ENCODE peak calls at places on chromosomes 6 and 20, in six cellular contexts. H, O, L, T, N and S are unnamed samples.

GRCh38 chr6:128759901-128760300 is 123.0 kb upstream of the LAMA2 start:
- DNase-seq in H (no peak), O (no peak), L (no peak), T (no peak), N (no peak), S (no peak)

GRCh38 chr6:85537055-85537494 is 56.6 kb downstream of the SNX14 start:
- DNase-seq in H (peak; percentile 16), O (peak; percentile 9), L (no peak), T (no peak), N (no peak), S (no peak)

GRCh38 chr6:17115251-17116089 is 13.6 kb downstream of the STMND1 start:
- DNase-seq in H (peak; percentile 69), O (no peak), L (no peak), T (no peak), N (no peak), S (no peak)

GRCh38 chr20:38210741-38211140 is 45.7 kb upstream of the TGM2 start:
- DNase-seq in H (no peak), O (no peak), L (no peak), T (no peak), N (no peak), S (no peak)

GRCh38 chr6:140988780-140989179 is 1143.9 kb upstream of the GJE1 start:
- DNase-seq in H (no peak), O (no peak), L (no peak), T (no peak), N (no peak), S (no peak)

GRCh38 chr6:142566628-142567396 is 265.0 kb downstream of the ADGRG6 start:
- DNase-seq in H (peak; percentile 10), O (peak; percentile 51), L (peak; percentile 55), T (peak; percentile 13), N (no peak), S (peak; percentile 38)

GRCh38 chr20:2485080-2485479 is 14.5 kb upstream of the SNRPB start:
- DNase-seq in H (no peak), O (no peak), L (no peak), T (no peak), N (no peak), S (no peak)

GRCh38 chr6:35473075-35473848 is 5.1 kb downstream of the RPL10A start:
- DNase-seq in H (peak; percentile 6), O (no peak), L (no peak), T (no peak), N (no peak), S (no peak)

GRCh38 chr6:152978058-152978457 is 4.8 kb downstream of the FBXO5 start:
- DNase-seq in H (no peak), O (no peak), L (no peak), T (no peak), N (no peak), S (no peak)

GRCh38 chr6:71157350-71157749 is 131.3 kb upstream of the OGFRL1 start:
- DNase-seq in H (no peak), O (no peak), L (no peak), T (no peak), N (no peak), S (no peak)

GRCh38 chr6:137413482-137413881 is 80.7 kb downstream of the OLIG3 start:
- DNase-seq in H (no peak), O (no peak), L (no peak), T (no peak), N (no peak), S (no peak)

GRCh38 chr6:105618247-105618646 is 215.4 kb upstream of the PREP start:
- DNase-seq in H (no peak), O (no peak), L (no peak), T (no peak), N (no peak), S (no peak)

GRCh38 chr6:139539852-139540251 is 165.4 kb upstream of the CITED2 start:
- DNase-seq in H (peak; percentile 90), O (no peak), L (peak; percentile 12), T (no peak), N (no peak), S (no peak)

GRCh38 chr20:16538779-16539178 is 34.5 kb downstream of the KIF16B start:
- DNase-seq in H (no peak), O (no peak), L (no peak), T (no peak), N (no peak), S (no peak)

GRCh38 chr20:19784511-19785172 is 26.6 kb downstream of the RIN2 start:
- DNase-seq in H (peak; percentile 66), O (peak; percentile 55), L (peak; percentile 24), T (no peak), N (no peak), S (no peak)

GRCh38 chr20:6501061-6501460 is 266.4 kb upstream of the BMP2 start:
- DNase-seq in H (peak; percentile 85), O (no peak), L (no peak), T (no peak), N (no peak), S (no peak)

GRCh38 chr6:73372516-73372915 is 2.8 kb upstream of the OOEP start:
- DNase-seq in H (no peak), O (no peak), L (no peak), T (no peak), N (no peak), S (no peak)

GRCh38 chr20:35146299-35146921 is 726 bp downstream of the EDEM2 start:
- DNase-seq in H (peak; percentile 30), O (no peak), L (peak; percentile 35), T (no peak), N (no peak), S (no peak)

GRCh38 chr20:57438552-57438951 is 47.4 kb downstream of the RBM38 start:
- DNase-seq in H (no peak), O (no peak), L (no peak), T (no peak), N (no peak), S (no peak)

GRCh38 chr6:112691289-112691688 is 344.2 kb downstream of the RFPL4B start:
- DNase-seq in H (peak; percentile 61), O (no peak), L (no peak), T (no peak), N (no peak), S (no peak)

GRCh38 chr6:85126448-85127178 is 323.3 kb upstream of the NT5E start:
- DNase-seq in H (peak; percentile 25), O (peak; percentile 12), L (peak; percentile 13), T (no peak), N (no peak), S (no peak)

GRCh38 chr6:119612871-119613515 is 263.4 kb upstream of the MAN1A1 start:
- DNase-seq in H (no peak), O (no peak), L (no peak), T (no peak), N (no peak), S (no peak)

GRCh38 chr6:36455486-36456027 is 12.8 kb downstream of the KCTD20 start:
- DNase-seq in H (no peak), O (no peak), L (no peak), T (no peak), N (no peak), S (no peak)

GRCh38 chr6:35310265-35310831 is 12.7 kb downstream of the DEF6 start:
- DNase-seq in H (no peak), O (no peak), L (peak; percentile 28), T (no peak), N (no peak), S (no peak)

GRCh38 chr6:138242987-138243592 is 24.8 kb upstream of the PBOV1 start:
- DNase-seq in H (no peak), O (no peak), L (no peak), T (no peak), N (no peak), S (no peak)

GRCh38 chr6:6890400-6890858 is 217.3 kb upstream of the RREB1 start:
- DNase-seq in H (no peak), O (no peak), L (no peak), T (no peak), N (no peak), S (no peak)

GRCh38 chr6:5112065-5112799 is 27.1 kb downstream of the PPP1R3G start:
- DNase-seq in H (peak; percentile 79), O (no peak), L (no peak), T (no peak), N (no peak), S (no peak)

GRCh38 chr6:125546827-125547226 is 202.6 kb upstream of the HEY2 start:
- DNase-seq in H (no peak), O (no peak), L (no peak), T (no peak), N (no peak), S (no peak)

GRCh38 chr6:65786815-65787214 is 79.8 kb upstream of the EYS start:
- DNase-seq in H (no peak), O (no peak), L (no peak), T (no peak), N (no peak), S (no peak)